ENCODE peak calls at places on chromosomes 2 and 18, in eight cellular contexts. P, Q, K, X, A, C, H and U are unnamed samples.

GRCh38 chr2:2919026-2919425 is 458.6 kb downstream of the EIPR1 start:
- DNase-seq in P (no peak), Q (no peak), K (no peak), X (no peak), A (no peak), C (no peak), H (no peak), U (no peak)

GRCh38 chr18:35410561-35410960 is 33.4 kb upstream of the ZNF396 start:
- DNase-seq in P (no peak), Q (no peak), K (peak), X (no peak), A (no peak), C (no peak), H (no peak), U (no peak)

GRCh38 chr2:163662141-163662780 is 73.5 kb downstream of the FIGN start:
- DNase-seq in P (no peak), Q (no peak), K (peak), X (no peak), A (no peak), C (no peak), H (peak), U (no peak)

GRCh38 chr2:237298323-237299118 is 115.4 kb downstream of the COL6A3 start:
- DNase-seq in P (no peak), Q (peak), K (peak), X (no peak), A (peak), C (no peak), H (peak), U (no peak)

GRCh38 chr2:25322313-25322712 is 19.4 kb downstream of the DNMT3A start:
- DNase-seq in P (no peak), Q (no peak), K (no peak), X (no peak), A (no peak), C (no peak), H (no peak), U (no peak)

GRCh38 chr2:161265874-161266273 is 42.4 kb upstream of the PSMD14 start:
- DNase-seq in P (no peak), Q (no peak), K (no peak), X (no peak), A (no peak), C (no peak), H (no peak), U (no peak)

GRCh38 chr2:196077821-196078220 is 9.2 kb upstream of the DNAH7 start:
- DNase-seq in P (no peak), Q (no peak), K (no peak), X (no peak), A (no peak), C (no peak), H (no peak), U (no peak)

GRCh38 chr2:7927694-7928093 is 754.2 kb upstream of the ID2 start:
- DNase-seq in P (no peak), Q (no peak), K (peak), X (no peak), A (no peak), C (no peak), H (no peak), U (no peak)

GRCh38 chr2:223078482-223078881 is 26.5 kb downstream of the KCNE4 start:
- DNase-seq in P (no peak), Q (no peak), K (no peak), X (no peak), A (no peak), C (no peak), H (no peak), U (no peak)

GRCh38 chr2:128310094-128310716 is 8.5 kb downstream of the HS6ST1 start:
- DNase-seq in P (no peak), Q (no peak), K (no peak), X (no peak), A (no peak), C (no peak), H (no peak), U (no peak)

GRCh38 chr2:47520302-47520630 is 117.3 kb downstream of the MSH2 start:
- DNase-seq in P (no peak), Q (no peak), K (no peak), X (no peak), A (no peak), C (no peak), H (no peak), U (no peak)

GRCh38 chr2:26184555-26185303 is 11.8 kb downstream of the GAREM2 start:
- DNase-seq in P (peak), Q (no peak), K (peak), X (peak), A (no peak), C (peak), H (no peak), U (no peak)

GRCh38 chr2:86275384-86275799 is 62.0 kb downstream of the REEP1 start:
- DNase-seq in P (no peak), Q (no peak), K (no peak), X (no peak), A (no peak), C (no peak), H (no peak), U (no peak)

GRCh38 chr2:224552771-224553170 is 32.4 kb downstream of the CUL3 start:
- DNase-seq in P (no peak), Q (no peak), K (no peak), X (no peak), A (no peak), C (no peak), H (no peak), U (no peak)

GRCh38 chr18:12256946-12257345 is 2.8 kb downstream of the CIDEA start:
- DNase-seq in P (no peak), Q (peak), K (no peak), X (peak), A (no peak), C (no peak), H (peak), U (no peak)

GRCh38 chr2:183222751-183223150 is 98.5 kb downstream of the NUP35 start:
- DNase-seq in P (no peak), Q (no peak), K (no peak), X (no peak), A (no peak), C (no peak), H (peak), U (no peak)

GRCh38 chr2:221553333-221553732 is 18.8 kb downstream of the EPHA4 start:
- DNase-seq in P (no peak), Q (no peak), K (no peak), X (no peak), A (no peak), C (no peak), H (no peak), U (peak)

GRCh38 chr18:46676162-46676830 is 19.3 kb upstream of the LOXHD1 start:
- DNase-seq in P (no peak), Q (peak), K (peak), X (peak), A (peak), C (no peak), H (peak), U (no peak)

GRCh38 chr18:36544036-36544725 is 246.7 kb downstream of the FHOD3 start:
- DNase-seq in P (no peak), Q (peak), K (peak), X (no peak), A (no peak), C (no peak), H (peak), U (no peak)

GRCh38 chr2:235314371-235314915 is 179.4 kb upstream of the AGAP1 start:
- DNase-seq in P (no peak), Q (no peak), K (peak), X (no peak), A (no peak), C (no peak), H (peak), U (no peak)

GRCh38 chr2:70698847-70699246 is 69.2 kb downstream of the ADD2 start:
- DNase-seq in P (no peak), Q (no peak), K (no peak), X (no peak), A (no peak), C (no peak), H (peak), U (no peak)

GRCh38 chr2:83273322-83273721 is 1185.8 kb downstream of the SUCLG1 start:
- DNase-seq in P (no peak), Q (no peak), K (no peak), X (no peak), A (no peak), C (no peak), H (no peak), U (no peak)

GRCh38 chr2:119174993-119175347 is 16.4 kb upstream of the C1QL2 start:
- DNase-seq in P (no peak), Q (peak), K (no peak), X (no peak), A (no peak), C (no peak), H (no peak), U (no peak)

GRCh38 chr2:103817746-103818145 is 1036.2 kb upstream of the POU3F3 start:
- DNase-seq in P (no peak), Q (no peak), K (no peak), X (no peak), A (no peak), C (no peak), H (no peak), U (no peak)

GRCh38 chr2:148813603-148814065 is 61.4 kb upstream of the KIF5C start:
- DNase-seq in P (peak), Q (peak), K (no peak), X (no peak), A (no peak), C (peak), H (no peak), U (no peak)

GRCh38 chr2:143482316-143482715 is 353.1 kb downstream of the ARHGAP15 start:
- DNase-seq in P (no peak), Q (no peak), K (no peak), X (no peak), A (no peak), C (no peak), H (peak), U (no peak)

GRCh38 chr2:155412599-155412998 is 714.1 kb downstream of the KCNJ3 start:
- DNase-seq in P (no peak), Q (no peak), K (no peak), X (no peak), A (no peak), C (no peak), H (no peak), U (no peak)

GRCh38 chr18:66226782-66227181 is 377.1 kb downstream of the CDH19 start:
- DNase-seq in P (no peak), Q (no peak), K (no peak), X (no peak), A (no peak), C (no peak), H (no peak), U (no peak)